ENCODE peak calls at places on chromosomes 3 and 15, in nine cellular contexts. G is brain microvascular endothelial cell; W is sciatic nerve; L is Daoy; C is Caki2; Z is heart left ventricle; N is central memory CD8-positive, alpha-beta T cell; M is stimulated activated CD4-positive, alpha-beta T cell treated with anti-CD3 and anti-CD28 coated beads, Interleukin-1b, Interleukin-23, amount 100 ng/mL, for 1 hour; V is T47D. S is an unnamed sample.

GRCh38 chr3:47802734-47803477 is at the start of gene DHX30:
- DNase-seq in N (peak), G (peak), C (peak), Z (peak), W (peak), L (peak), V (peak), M (peak), S (peak)

GRCh38 chr15:41429003-41429890 is 12.4 kb downstream of the RTF1 start:
- DNase-seq in G (peak), V (no peak), M (no peak), N (no peak), L (no peak), C (no peak), W (no peak), Z (no peak), S (no peak)

GRCh38 chr15:38683382-38684242 is 119.0 kb upstream of the RASGRP1 start:
- DNase-seq in M (peak), V (peak), G (peak), L (peak), N (peak), C (peak), W (no peak), Z (peak), S (peak)

GRCh38 chr3:167078070-167078622 is 302.0 kb downstream of the ZBBX start:
- DNase-seq in M (no peak), C (no peak), N (no peak), V (no peak), W (no peak), L (no peak), G (no peak), Z (no peak), S (no peak)

GRCh38 chr15:45630958-45631691 is 3.7 kb upstream of the SQOR start:
- DNase-seq in V (no peak), G (peak), M (no peak), L (peak), N (no peak), Z (no peak), W (no peak), C (peak), S (no peak)

GRCh38 chr15:74873756-74874424 is 725 bp upstream of the SCAMP2 start:
- DNase-seq in C (no peak), W (peak), N (no peak), V (no peak), L (peak), M (no peak), Z (peak), G (no peak), S (peak)

GRCh38 chr3:11168406-11168805 is 14.1 kb downstream of the HRH1 start:
- DNase-seq in W (no peak), Z (no peak), M (no peak), V (no peak), L (no peak), N (no peak), G (no peak), C (no peak), S (no peak)

GRCh38 chr15:85793641-85794597 is 806 bp downstream of the KLHL25 start:
- DNase-seq in Z (peak), V (no peak), N (no peak), M (no peak), W (peak), G (peak), L (peak), C (no peak), S (peak)

GRCh38 chr15:65101891-65102708 is 12.9 kb downstream of the UBAP1L start:
- DNase-seq in M (no peak), W (peak), G (no peak), L (no peak), V (no peak), Z (no peak), N (no peak), C (no peak), S (no peak)

GRCh38 chr3:43163895-43164493 is 58.1 kb upstream of the POMGNT2 start:
- DNase-seq in M (no peak), W (no peak), G (no peak), V (no peak), C (no peak), N (no peak), Z (no peak), L (no peak), S (no peak)

GRCh38 chr15:90154861-90155626 is 46.1 kb upstream of the SEMA4B start:
- DNase-seq in G (no peak), V (peak), N (no peak), M (no peak), Z (no peak), L (peak), W (no peak), C (peak), S (peak)

GRCh38 chr3:175646865-175647264 is 787.7 kb downstream of the NAALADL2 start:
- DNase-seq in G (no peak), M (no peak), C (no peak), L (no peak), W (no peak), Z (no peak), N (no peak), V (no peak), S (no peak)

GRCh38 chr3:128167973-128168674 is 14.8 kb downstream of the EEFSEC start:
- DNase-seq in L (no peak), V (no peak), C (no peak), N (no peak), Z (no peak), M (no peak), W (no peak), G (no peak), S (peak)

GRCh38 chr3:49131576-49131975 is 1.3 kb downstream of the LAMB2 start:
- DNase-seq in C (no peak), V (no peak), M (no peak), N (no peak), W (no peak), Z (no peak), G (no peak), L (no peak), S (no peak)

GRCh38 chr3:102449341-102449740 is 14.5 kb downstream of the ZPLD1 start:
- DNase-seq in G (peak), V (no peak), W (no peak), C (no peak), M (no peak), Z (no peak), L (peak), N (no peak), S (no peak)

GRCh38 chr15:41825572-41826535 is 2.0 kb upstream of the JMJD7 start:
- DNase-seq in N (no peak), Z (no peak), G (no peak), C (no peak), L (no peak), M (no peak), V (no peak), W (no peak), S (no peak)

GRCh38 chr3:46713048-46713897 is 4.4 kb downstream of the PRSS50 start:
- DNase-seq in V (no peak), C (no peak), L (no peak), W (peak), G (no peak), N (no peak), M (no peak), Z (peak), S (no peak)

GRCh38 chr3:187013080-187013838 is 82.9 kb downstream of the ST6GAL1 start:
- DNase-seq in Z (no peak), V (no peak), L (no peak), W (peak), M (no peak), N (no peak), G (no peak), C (no peak), S (no peak)

GRCh38 chr3:186277268-186277909 is 84.6 kb downstream of the DGKG start:
- DNase-seq in C (peak), V (no peak), M (no peak), N (no peak), Z (no peak), G (peak), W (no peak), L (peak), S (peak)

GRCh38 chr3:113211370-113212154 is at the start of gene BOC:
- DNase-seq in W (peak), G (no peak), L (peak), Z (peak), C (peak), V (peak), M (no peak), N (no peak), S (peak)

GRCh38 chr15:25182098-25182478 is 227.3 kb downstream of the SNRPN start:
- DNase-seq in N (no peak), M (no peak), G (no peak), C (no peak), V (no peak), Z (no peak), W (peak), L (no peak), S (no peak)

GRCh38 chr3:118400086-118400485 is 634.6 kb downstream of the IGSF11 start:
- DNase-seq in V (no peak), W (no peak), M (no peak), G (no peak), C (no peak), Z (no peak), N (no peak), L (no peak), S (no peak)

GRCh38 chr15:74252291-74253080 is 16.4 kb downstream of the CCDC33 start:
- DNase-seq in G (peak), C (peak), M (no peak), V (no peak), Z (no peak), N (no peak), W (no peak), L (peak), S (no peak)

GRCh38 chr3:59432676-59433075 is 382.9 kb upstream of the CFAP20DC start:
- DNase-seq in G (peak), V (no peak), W (no peak), L (no peak), Z (no peak), M (no peak), N (no peak), C (no peak), S (no peak)

GRCh38 chr3:190076601-190077444 is 43.9 kb downstream of the P3H2 start:
- DNase-seq in C (peak), W (no peak), L (peak), Z (no peak), V (no peak), N (no peak), M (no peak), G (peak), S (peak)

GRCh38 chr15:38176155-38176554 is 76.5 kb upstream of the SPRED1 start:
- DNase-seq in W (no peak), L (peak), C (peak), N (no peak), G (peak), M (no peak), Z (no peak), V (no peak), S (no peak)

GRCh38 chr3:40258555-40258954 is 51.0 kb upstream of the EIF1B start:
- DNase-seq in L (peak), N (no peak), M (no peak), V (no peak), W (no peak), Z (no peak), G (peak), C (peak), S (no peak)

GRCh38 chr3:99544819-99545281 is 93.5 kb upstream of the COL8A1 start:
- DNase-seq in G (peak), V (no peak), M (no peak), Z (peak), L (peak), C (no peak), N (no peak), W (no peak), S (peak)

GRCh38 chr3:128895843-128896365 is 16.5 kb downstream of the ACAD9 start:
- DNase-seq in Z (no peak), W (no peak), M (no peak), L (no peak), V (no peak), N (no peak), C (no peak), G (no peak), S (no peak)

GRCh38 chr3:148847351-148847750 is 17.7 kb upstream of the CPA3 start:
- DNase-seq in L (no peak), W (no peak), V (no peak), G (no peak), N (no peak), Z (no peak), C (no peak), M (no peak), S (no peak)

GRCh38 chr15:90300988-90301715 is 35.7 kb downstream of the NGRN start:
- DNase-seq in N (peak), V (no peak), M (peak), L (peak), C (peak), G (peak), Z (peak), W (peak), S (peak)

GRCh38 chr3:149120051-149120972 is 9.1 kb upstream of the HPS3 start:
- DNase-seq in V (peak), M (no peak), N (no peak), L (peak), C (peak), G (peak), Z (no peak), W (no peak), S (peak)

S was measured in SJCRH30.